ENCODE peak calls at places on chromosomes 13 and 19, in eight cellular contexts. Y, N, G, O, F, I, R and H are unnamed samples.

GRCh38 chr19:40762754-40763153 is 11.8 kb downstream of the SNRPA start:
- DNase-seq in Y (no peak), N (no peak), G (no peak), O (no peak), F (no peak), I (no peak), R (no peak), H (no peak)

GRCh38 chr13:31023126-31023525 is 90.7 kb downstream of the TEX26 start:
- DNase-seq in Y (no peak), N (no peak), G (no peak), O (no peak), F (no peak), I (no peak), R (no peak), H (no peak)

GRCh38 chr13:34675626-34676025 is 266.4 kb upstream of the NBEA start:
- DNase-seq in Y (no peak), N (no peak), G (no peak), O (no peak), F (no peak), I (no peak), R (no peak), H (no peak)

GRCh38 chr19:45154064-45154827 is 6.5 kb downstream of the NKPD1 start:
- DNase-seq in Y (no peak), N (peak; percentile 59), G (no peak), O (no peak), F (peak; percentile 89), I (peak; percentile 96), R (no peak), H (no peak)

GRCh38 chr19:47036233-47036651 is 12.2 kb downstream of the TMEM160 start:
- DNase-seq in Y (no peak), N (no peak), G (peak; percentile 42), O (no peak), F (no peak), I (peak; percentile 22), R (peak; percentile 78), H (no peak)

GRCh38 chr19:11151181-11151580 is 4.4 kb downstream of the SPC24 start:
- DNase-seq in Y (peak; percentile 55), N (no peak), G (no peak), O (no peak), F (peak; percentile 46), I (no peak), R (no peak), H (no peak)

GRCh38 chr19:6532244-6532999 is 1.6 kb downstream of the TNFSF9 start:
- DNase-seq in Y (no peak), N (no peak), G (no peak), O (no peak), F (no peak), I (no peak), R (no peak), H (no peak)

GRCh38 chr13:23810842-23811241 is 78.4 kb downstream of the MIPEP start:
- DNase-seq in Y (no peak), N (no peak), G (no peak), O (peak; percentile 9), F (no peak), I (no peak), R (no peak), H (no peak)

DNA sequence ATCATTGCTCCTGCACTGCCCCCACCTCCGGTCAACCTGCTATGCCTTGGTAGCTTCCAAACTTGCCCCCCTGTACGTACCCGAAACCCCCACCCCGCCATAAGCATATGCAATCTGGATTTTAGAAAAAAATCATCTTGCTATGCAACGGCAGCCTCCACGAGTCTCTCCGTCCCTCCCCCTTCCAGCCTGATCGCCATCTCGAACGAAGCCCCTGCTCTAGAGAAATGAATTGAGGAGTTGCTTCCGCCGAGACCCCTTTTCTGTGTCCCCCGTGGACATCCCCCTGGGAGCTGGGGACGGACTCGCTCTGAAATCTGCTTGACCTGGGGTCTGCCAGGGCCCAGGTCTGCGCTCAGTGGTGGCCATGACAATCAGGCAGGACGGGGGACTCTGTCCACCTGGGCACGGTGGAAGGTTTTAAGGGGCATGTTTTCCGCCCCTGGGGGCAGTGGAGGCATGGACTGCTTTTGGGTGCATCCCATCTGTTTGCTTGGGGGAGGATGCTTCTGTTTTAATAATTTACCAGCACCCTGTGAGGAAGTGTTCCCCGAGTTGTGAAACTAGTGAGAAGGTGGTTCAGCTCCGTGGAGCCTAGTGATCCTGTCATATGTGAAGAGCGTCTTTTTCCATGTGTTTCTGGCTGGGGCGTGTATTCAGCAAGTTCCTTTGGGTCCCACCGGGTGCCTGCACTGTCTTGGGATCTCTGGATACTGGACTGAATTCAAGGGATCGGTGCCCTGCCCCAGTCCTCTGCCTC is 1.0 kb downstream of the KDM4B start:
- DNase-seq in Y (no peak), N (no peak), G (peak; percentile 31), O (peak; percentile 22), F (peak; percentile 36), I (peak; percentile 36), R (no peak), H (no peak)
- H3K4me3 ChIP-seq in Y (peak overlapping the region; percentile 76), N (peak overlapping the region; percentile 78), G (peak overlapping the region; percentile 71), O (peak overlapping the region; percentile 95), F (peak overlapping the region; percentile 74), I (peak overlapping the region; percentile 62), R (peak overlapping the region; percentile 59), H (peak overlapping the region; percentile 83)

DNA sequence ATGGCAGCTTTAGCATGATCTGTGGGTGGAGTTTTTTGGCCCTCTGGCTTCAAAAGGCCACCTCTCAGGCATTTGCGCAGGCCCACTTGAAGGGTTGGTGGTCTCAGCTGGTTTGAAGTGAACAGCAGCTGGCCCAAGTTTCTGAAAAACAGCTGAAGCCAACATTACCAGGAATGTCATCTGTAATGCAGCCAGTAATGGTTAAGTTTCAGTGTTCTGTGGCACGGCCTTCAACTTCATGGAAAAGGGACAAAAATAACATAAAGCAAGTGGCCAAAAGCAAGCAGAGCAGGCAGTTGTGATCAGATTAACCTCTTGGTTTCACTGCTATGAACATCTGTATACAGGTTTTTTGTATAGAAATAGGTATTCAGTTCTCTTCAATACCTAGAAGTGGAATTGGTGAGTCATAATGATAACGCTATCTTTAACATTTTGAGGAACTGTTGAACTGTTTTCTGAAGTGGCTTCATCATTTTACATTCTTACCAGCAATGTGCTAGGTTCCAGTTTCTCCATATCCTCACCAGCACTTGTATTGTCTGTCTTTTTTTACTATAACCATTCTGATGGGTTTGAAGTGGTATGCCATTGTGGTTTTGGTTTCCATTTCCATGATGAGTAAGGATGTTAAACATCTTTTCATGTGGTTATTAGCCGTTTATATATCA is 245.4 kb downstream of the SHISA2 start:
- DNase-seq in Y (no peak), N (peak; percentile 26), G (no peak), O (no peak), F (no peak), I (no peak), R (no peak), H (no peak)
- H3K4me3 ChIP-seq in Y (no peak overlapping the region), N (no peak overlapping the region), G (no peak overlapping the region), O (no peak overlapping the region), F (no peak overlapping the region), I (no peak overlapping the region), R (no peak overlapping the region), H (no peak overlapping the region)

GRCh38 chr19:17873661-17874422 is 2.1 kb downstream of the SLC5A5 start:
- DNase-seq in Y (no peak), N (no peak), G (peak; percentile 94), O (peak; percentile 71), F (no peak), I (no peak), R (peak; percentile 60), H (no peak)
- H3K4me3 ChIP-seq in Y (no peak overlapping the region), N (no peak overlapping the region), G (peak overlapping the region; percentile 60), O (peak overlapping the region; percentile 15), F (peak overlapping the region; percentile 13), I (no peak overlapping the region), R (peak overlapping the region; percentile 17), H (no peak overlapping the region)

DNA sequence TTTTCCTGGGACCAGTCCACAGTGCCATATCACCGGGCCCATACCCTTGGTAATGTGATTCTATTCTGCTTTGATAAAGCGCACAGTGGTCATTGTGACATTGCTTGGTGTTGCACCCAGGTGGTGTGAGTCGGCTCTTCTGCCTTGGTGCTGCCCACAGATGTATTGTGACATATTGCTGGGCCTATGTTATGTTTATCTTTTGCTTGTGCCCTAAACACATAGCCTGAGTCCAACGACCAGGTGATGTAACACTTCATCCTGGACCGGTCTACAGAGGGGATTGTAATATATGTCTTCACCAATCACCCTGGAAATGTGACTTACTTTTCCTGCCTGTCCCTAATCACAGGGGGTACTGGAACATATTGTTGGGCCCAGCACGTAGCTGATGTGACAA is 23.7 kb upstream of the ZNF254 start:
- DNase-seq in Y (no peak), N (no peak), G (no peak), O (no peak), F (no peak), I (no peak), R (no peak), H (no peak)
- H3K4me3 ChIP-seq in Y (no peak overlapping the region), N (no peak overlapping the region), G (no peak overlapping the region), O (no peak overlapping the region), F (no peak overlapping the region), I (no peak overlapping the region), R (no peak overlapping the region), H (no peak overlapping the region)

DNA sequence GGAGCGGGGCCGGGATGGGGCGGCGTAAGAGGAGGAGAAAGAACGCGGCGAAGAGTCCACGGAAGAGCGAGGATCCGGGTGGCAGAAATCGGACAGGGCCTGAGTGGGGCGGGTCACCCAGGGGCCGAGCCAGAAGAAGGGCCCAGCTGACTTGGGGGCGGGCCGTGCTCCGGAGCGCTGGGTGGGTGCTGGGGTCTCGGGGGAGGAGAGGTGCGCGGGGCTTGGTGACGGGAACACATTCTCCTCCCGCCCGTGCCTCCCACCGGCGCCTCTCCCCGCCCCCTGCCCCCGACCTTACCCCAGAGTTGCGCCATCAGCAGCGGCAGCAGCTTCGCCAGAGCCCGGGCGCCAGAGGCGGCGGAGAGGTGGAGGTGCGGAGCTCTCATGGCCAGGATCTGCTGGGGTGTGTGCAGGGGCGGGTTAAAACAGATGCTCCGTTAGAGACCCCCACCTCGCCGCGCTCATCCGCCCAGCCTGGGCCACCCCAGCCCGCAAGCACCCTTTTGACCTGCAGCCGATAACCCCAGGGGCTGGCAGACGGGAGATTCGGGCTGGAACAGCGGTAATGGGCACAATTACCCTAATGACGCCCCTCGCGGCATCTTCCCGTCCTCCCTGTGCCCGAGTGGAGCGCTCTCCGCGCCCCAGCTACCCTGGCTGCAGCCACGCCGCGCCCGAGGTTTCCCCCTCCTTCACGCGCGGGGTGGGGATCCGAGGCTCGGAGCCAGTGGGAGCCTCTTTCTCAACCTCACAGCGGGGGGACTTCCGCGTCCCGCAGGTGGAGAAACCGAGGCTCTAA is 565 bp downstream of the KLK10 start:
- DNase-seq in Y (no peak), N (no peak), G (no peak), O (peak; percentile 44), F (peak; percentile 44), I (no peak), R (no peak), H (no peak)
- H3K4me3 ChIP-seq in Y (peak overlapping the region; percentile 51), N (no peak overlapping the region), G (peak overlapping the region; percentile 49), O (peak overlapping the region; percentile 17), F (peak overlapping the region; percentile 19), I (no peak overlapping the region), R (peak overlapping the region; percentile 2), H (peak overlapping the region; percentile 3)

GRCh38 chr13:114063545-114064515 is 68.6 kb downstream of the RASA3 start:
- DNase-seq in Y (peak; percentile 34), N (no peak), G (peak; percentile 38), O (no peak), F (peak; percentile 65), I (peak; percentile 81), R (no peak), H (peak; percentile 87)
- H3K4me3 ChIP-seq in Y (peak overlapping the region; percentile 46), N (peak overlapping the region; percentile 15), G (no peak overlapping the region), O (no peak overlapping the region), F (peak overlapping the region; percentile 37), I (peak overlapping the region; percentile 37), R (peak overlapping the region; percentile 19), H (peak overlapping the region; percentile 19)

DNA sequence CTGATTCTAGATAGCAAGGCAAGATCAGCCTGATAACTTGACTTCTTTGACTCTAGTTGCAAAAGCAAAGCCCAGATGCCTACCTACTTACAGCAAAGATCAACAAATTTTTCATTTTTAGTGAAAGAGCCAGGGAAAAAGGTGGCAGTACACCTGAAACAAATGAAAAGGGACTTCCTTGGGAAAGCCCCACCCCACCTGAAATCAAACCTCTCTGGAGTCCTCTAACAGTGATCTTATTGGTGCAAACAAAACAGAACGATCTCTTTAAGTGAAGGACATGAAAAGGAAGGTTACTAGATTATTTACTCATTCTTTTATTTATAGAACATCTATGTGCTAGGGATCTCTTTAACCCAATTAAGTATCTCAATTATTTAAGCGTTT is 507 bp upstream of the LCP1 start:
- DNase-seq in Y (no peak), N (no peak), G (no peak), O (no peak), F (no peak), I (no peak), R (no peak), H (no peak)
- H3K4me3 ChIP-seq in Y (no peak overlapping the region), N (no peak overlapping the region), G (no peak overlapping the region), O (no peak overlapping the region), F (no peak overlapping the region), I (no peak overlapping the region), R (no peak overlapping the region), H (no peak overlapping the region)